ENCODE peak calls at places on chromosomes 6 and 20, in six cellular contexts. A, P, W, L, J and D are unnamed samples.

GRCh38 chr6:160331753-160332152 is 16.4 kb upstream of the SLC22A3 start:
- DNase-seq in P (no peak), J (no peak), A (no peak), W (no peak), L (no peak), D (no peak)

GRCh38 chr6:90216081-90216977 is 80.3 kb downstream of the BACH2 start:
- DNase-seq in L (no peak), P (peak; percentile 53), A (peak; percentile 12), J (no peak), W (peak; percentile 81), D (no peak)

GRCh38 chr6:16769986-16770376 is 8.7 kb upstream of the ATXN1 start:
- DNase-seq in P (no peak), J (no peak), W (no peak), L (peak; percentile 56), A (no peak), D (no peak)

GRCh38 chr20:25007491-25008305 is 15.1 kb upstream of the APMAP start:
- DNase-seq in P (no peak), L (no peak), J (no peak), W (no peak), A (no peak), D (no peak)

GRCh38 chr20:43558412-43559146 is at the start of gene SGK2:
- DNase-seq in P (peak; percentile 83), A (no peak), W (peak; percentile 28), J (no peak), L (peak; percentile 79), D (no peak)

GRCh38 chr6:45650527-45651135 is 272.9 kb upstream of the SUPT3H start:
- DNase-seq in L (peak; percentile 9), A (no peak), J (no peak), P (peak; percentile 19), W (peak; percentile 51), D (no peak)

GRCh38 chr6:166473886-166474596 is 91.3 kb upstream of the MPC1 start:
- DNase-seq in L (no peak), A (no peak), J (no peak), P (no peak), W (no peak), D (no peak)

GRCh38 chr6:147077251-147077650 is 127.0 kb upstream of the STXBP5 start:
- DNase-seq in J (no peak), W (no peak), L (no peak), P (no peak), A (no peak), D (peak; percentile 22)

GRCh38 chr20:46157625-46158024 is 39.5 kb downstream of the CD40 start:
- DNase-seq in A (no peak), J (no peak), L (no peak), P (no peak), W (no peak), D (no peak)

GRCh38 chr6:130466052-130466743 is 100.4 kb downstream of the TMEM200A start:
- DNase-seq in J (no peak), P (no peak), W (no peak), A (no peak), L (no peak), D (no peak)

GRCh38 chr6:2688416-2689064 is 62.2 kb downstream of the MYLK4 start:
- DNase-seq in W (no peak), A (no peak), P (no peak), L (peak; percentile 38), J (no peak), D (no peak)

GRCh38 chr20:60024801-60025200 is 66.6 kb downstream of the CDH26 start:
- DNase-seq in W (no peak), A (no peak), L (no peak), P (no peak), J (no peak), D (no peak)

GRCh38 chr6:83708546-83708969 is 343 bp downstream of the SNAP91 start:
- DNase-seq in J (no peak), W (peak; percentile 45), A (peak; percentile 34), L (no peak), P (peak; percentile 21), D (no peak)

GRCh38 chr20:19374066-19374615 is 161.7 kb downstream of the SLC24A3 start:
- DNase-seq in L (no peak), A (no peak), W (no peak), P (no peak), J (no peak), D (no peak)

GRCh38 chr20:46040902-46041535 is 12.0 kb downstream of the SLC12A5 start:
- DNase-seq in W (peak; percentile 73), P (peak; percentile 79), J (peak; percentile 25), A (peak; percentile 82), L (peak; percentile 86), D (no peak)

GRCh38 chr20:32019156-32019510 is 8.9 kb downstream of the CCM2L start:
- DNase-seq in A (peak; percentile 56), J (no peak), P (peak; percentile 72), L (peak; percentile 68), W (peak; percentile 80), D (no peak)

GRCh38 chr6:127305741-127306140 is 37.7 kb downstream of the ECHDC1 start:
- DNase-seq in L (no peak), W (no peak), P (no peak), J (no peak), A (no peak), D (no peak)

GRCh38 chr20:42341654-42342053 is 723.5 kb upstream of the CHD6 start:
- DNase-seq in A (no peak), L (no peak), J (no peak), W (no peak), P (no peak), D (no peak)

GRCh38 chr6:134908906-134909516 is 40.9 kb downstream of the ALDH8A1 start:
- DNase-seq in L (peak; percentile 30), P (peak; percentile 59), A (no peak), W (peak; percentile 20), J (no peak), D (peak; percentile 53)